ENCODE peak calls at places on chromosomes 6 and 20, in five cellular contexts. Y is upper lobe of right lung, F is A549, T is neural progenitor cell, J is AG09309. A is an unnamed sample.

GRCh38 chr20:38094373-38094775 is 60.8 kb downstream of the RPRD1B start:
- DNase-seq in T (no peak), F (peak), J (no peak), Y (no peak), A (no peak)

GRCh38 chr20:43843965-43844660 is 70.5 kb upstream of the TOX2 start:
- DNase-seq in T (no peak), J (no peak), Y (no peak), F (no peak), A (no peak)

GRCh38 chr6:33417127-33417902 is 592 bp downstream of the CUTA start:
- DNase-seq in T (peak), Y (no peak), F (peak), J (peak), A (peak)

GRCh38 chr6:145245119-145245518 is 490.2 kb downstream of the EPM2A start:
- DNase-seq in J (no peak), Y (no peak), T (no peak), F (no peak), A (no peak)

GRCh38 chr20:59788196-59788735 is 145.2 kb downstream of the SYCP2 start:
- DNase-seq in F (no peak), T (no peak), Y (no peak), J (no peak), A (no peak)

GRCh38 chr20:40195742-40196141 is 493.3 kb downstream of the MAFB start:
- DNase-seq in T (no peak), J (no peak), F (no peak), Y (no peak), A (no peak)

GRCh38 chr6:56370591-56371198 is 123.3 kb upstream of the COL21A1 start:
- DNase-seq in T (no peak), F (peak), J (peak), Y (no peak), A (peak)

GRCh38 chr6:41278699-41279405 is 7.6 kb downstream of the TREM1 start:
- DNase-seq in J (no peak), F (peak), Y (no peak), T (peak), A (no peak)

GRCh38 chr6:160837146-160837545 is 135.1 kb downstream of the PLG start:
- DNase-seq in Y (no peak), J (no peak), T (peak), F (no peak), A (no peak)

GRCh38 chr6:79077680-79078056 is 386 bp downstream of the PHIP start:
- DNase-seq in Y (no peak), J (no peak), T (no peak), F (peak), A (no peak)

GRCh38 chr6:1825926-1826325 is 216.2 kb downstream of the FOXC1 start:
- DNase-seq in F (no peak), Y (no peak), J (no peak), T (no peak), A (no peak)

GRCh38 chr6:115885636-115886366 is 174.9 kb downstream of the FRK start:
- DNase-seq in J (no peak), F (no peak), T (no peak), Y (no peak), A (no peak)

GRCh38 chr20:59770851-59771250 is 162.6 kb downstream of the SYCP2 start:
- DNase-seq in J (no peak), F (no peak), Y (no peak), T (no peak), A (no peak)

GRCh38 chr6:25844518-25844917 is 12.7 kb upstream of the SLC17A1 start:
- DNase-seq in F (no peak), Y (no peak), T (no peak), J (no peak), A (no peak)

GRCh38 chr6:167843023-167843422 is 16.3 kb downstream of the AFDN start:
- DNase-seq in F (no peak), T (no peak), J (no peak), Y (no peak), A (no peak)

GRCh38 chr6:41747256-41748101 is at the start of gene PGC:
- DNase-seq in F (no peak), T (no peak), J (no peak), Y (no peak), A (no peak)

GRCh38 chr6:148972481-148972880 is 225.7 kb downstream of the UST start:
- DNase-seq in Y (no peak), F (peak), T (peak), J (no peak), A (no peak)

GRCh38 chr6:15674690-15675386 is 12.0 kb upstream of the DTNBP1 start:
- DNase-seq in J (no peak), T (no peak), Y (no peak), F (no peak), A (no peak)

GRCh38 chr20:50845566-50846211 is 50.8 kb downstream of the BCAS4 start:
- DNase-seq in F (no peak), J (no peak), T (no peak), Y (no peak), A (no peak)

GRCh38 chr6:56507517-56507916 is 135.2 kb downstream of the DST start:
- DNase-seq in T (no peak), J (no peak), F (no peak), Y (no peak), A (no peak)

GRCh38 chr20:23147964-23148720 is 62.0 kb upstream of the CD93 start:
- DNase-seq in T (no peak), J (peak), Y (peak), F (peak), A (peak)

GRCh38 chr6:73579851-73580246 is 59.0 kb upstream of the EEF1A1 start:
- DNase-seq in Y (no peak), F (peak), J (peak), T (no peak), A (peak)

GRCh38 chr6:112269979-112270378 is 15.6 kb upstream of the LAMA4 start:
- DNase-seq in F (no peak), T (no peak), J (no peak), Y (no peak), A (no peak)

GRCh38 chr20:58260006-58260405 is 31.6 kb upstream of the ANKRD60 start:
- DNase-seq in F (no peak), T (no peak), J (no peak), Y (no peak), A (no peak)

GRCh38 chr6:41638801-41639555 is 710 bp downstream of the MDFI start:
- DNase-seq in Y (no peak), F (no peak), T (peak), J (no peak), A (no peak)

GRCh38 chr6:130796313-130796905 is 30.8 kb upstream of the SMLR1 start:
- DNase-seq in Y (no peak), J (no peak), F (no peak), T (no peak), A (peak)

GRCh38 chr6:327538-328183 is 35.4 kb downstream of the DUSP22 start:
- DNase-seq in Y (peak), J (no peak), F (no peak), T (no peak), A (no peak)

GRCh38 chr6:167565884-167566491 is 241.1 kb downstream of the TTLL2 start:
- DNase-seq in T (peak), Y (no peak), F (no peak), J (no peak), A (no peak)

GRCh38 chr6:36845233-36845632 is 6.0 kb upstream of the CPNE5 start:
- DNase-seq in F (no peak), J (no peak), T (no peak), Y (peak), A (no peak)

GRCh38 chr6:105994522-105995402 is 91.4 kb upstream of the PRDM1 start:
- DNase-seq in F (peak), Y (peak), T (peak), J (peak), A (peak)

GRCh38 chr6:166926748-166927147 is 29.6 kb downstream of the RNASET2 start:
- DNase-seq in J (no peak), Y (no peak), T (no peak), F (no peak), A (no peak)

GRCh38 chr6:28586273-28586672 is 60.6 kb downstream of the GPX5 start:
- DNase-seq in J (no peak), F (no peak), Y (no peak), T (no peak), A (no peak)
- H3K4me3 ChIP-seq in J (no peak), F (peak), Y (peak), T (peak), A (no peak)

GRCh38 chr20:45538209-45538798 is 978 bp downstream of the WFDC6 start:
- DNase-seq in J (no peak), Y (no peak), T (peak), F (no peak), A (no peak)
- TF ChIP-seq CTCF in J (no peak), Y (no peak), T (peak), F (no peak), A (no peak)

GRCh38 chr6:5751525-5752252 is 255.0 kb downstream of the NRN1 start:
- DNase-seq in J (no peak), Y (no peak), F (no peak), T (no peak), A (no peak)
- H3K4me3 ChIP-seq in J (no peak), Y (no peak), F (no peak), T (no peak), A (no peak)

DNA sequence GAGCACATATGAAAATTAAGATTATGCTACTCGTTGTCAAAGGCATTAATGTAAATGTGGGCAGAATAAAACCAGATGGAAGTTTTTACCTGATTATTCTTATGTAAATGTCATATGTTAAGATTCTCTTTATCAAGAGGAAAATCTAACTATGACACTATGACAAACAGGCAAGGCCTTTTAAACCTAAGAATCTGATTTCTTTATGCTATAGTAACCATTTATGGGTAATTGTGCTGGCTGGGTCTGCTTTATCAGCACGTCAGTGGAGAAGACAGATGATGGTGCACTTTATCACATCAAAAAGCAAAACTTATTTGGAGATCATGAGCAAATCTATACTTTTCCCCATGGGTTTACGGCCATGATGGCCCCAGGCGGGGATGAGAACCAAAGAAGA is 412.0 kb upstream of the NOX3 start:
- DNase-seq in T (no peak), J (no peak), Y (no peak), F (no peak), A (no peak)
- TF ChIP-seq CTCF in T (no peak), J (no peak), Y (no peak), F (no peak), A (no peak)

DNA sequence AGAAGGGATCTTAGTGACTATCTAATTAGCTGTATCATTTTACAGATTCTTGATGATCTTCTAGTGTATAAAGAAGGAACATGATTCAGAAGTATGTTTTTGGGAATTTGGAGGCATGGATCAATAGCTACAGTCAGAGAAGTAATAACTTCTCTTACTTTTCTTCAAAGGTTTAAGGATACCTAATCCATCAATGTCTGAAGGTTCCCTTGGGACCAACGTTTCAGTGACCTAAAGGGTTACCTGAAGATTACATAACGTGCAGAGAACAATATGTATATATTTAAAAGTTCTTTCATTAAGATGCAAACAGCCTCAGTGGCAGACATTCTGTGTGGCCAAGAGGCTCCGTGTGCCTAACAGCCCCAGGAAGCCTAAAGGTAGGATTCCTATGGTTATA is 3.2 kb downstream of the HDAC2 start:
- DNase-seq in J (no peak), T (no peak), Y (no peak), F (no peak), A (no peak)
- H3K4me3 ChIP-seq in J (no peak), T (peak), Y (no peak), F (no peak), A (no peak)

GRCh38 chr20:34709836-34710567 is 5.9 kb downstream of the TP53INP2 start:
- DNase-seq in J (no peak), Y (peak), F (peak), T (peak), A (no peak)
- TF ChIP-seq CTCF in J (no peak), Y (peak), F (peak), T (peak), A (peak)

DNA sequence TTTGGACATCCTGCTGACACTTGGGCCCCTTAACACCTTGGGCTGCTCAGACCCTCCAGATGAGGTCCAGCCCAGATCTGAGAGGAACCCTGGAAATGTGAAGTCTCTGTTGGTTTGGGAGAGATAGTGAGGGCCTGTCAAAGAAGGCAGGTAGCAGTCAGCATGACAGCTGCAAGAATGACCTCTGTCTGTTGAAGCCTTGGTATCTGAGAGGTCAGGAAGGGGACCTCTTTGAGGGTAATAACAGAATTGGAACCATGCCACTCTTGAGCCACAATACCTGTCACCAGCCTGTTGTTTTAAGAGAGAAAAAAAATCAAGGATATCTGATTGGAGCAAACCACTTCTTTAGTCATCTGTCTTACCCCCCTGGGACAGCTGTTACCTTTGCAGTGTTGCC is 4.2 kb downstream of the SYS1 start:
- DNase-seq in J (no peak), T (no peak), Y (no peak), F (no peak), A (no peak)
- H3K4me3 ChIP-seq in J (no peak), T (no peak), Y (no peak), F (no peak), A (no peak)

GRCh38 chr6:30491963-30492616 is 2.8 kb downstream of the HLA-E start:
- DNase-seq in F (no peak), Y (no peak), T (no peak), J (no peak), A (no peak)

GRCh38 chr6:30495993-30496392 is 6.7 kb downstream of the HLA-E start:
- DNase-seq in F (no peak), Y (no peak), J (no peak), T (no peak), A (no peak)

GRCh38 chr6:30494275-30494990 is 5.1 kb downstream of the HLA-E start:
- DNase-seq in T (no peak), F (no peak), Y (no peak), J (no peak), A (no peak)

GRCh38 chr6:30490031-30490876 is 945 bp downstream of the HLA-E start:
- DNase-seq in Y (peak), J (no peak), F (no peak), T (peak), A (no peak)

GRCh38 chr6:30493643-30494250 is 4.4 kb downstream of the HLA-E start:
- DNase-seq in J (no peak), Y (no peak), F (no peak), T (peak), A (no peak)
- TF ChIP-seq CTCF in J (no peak), Y (peak), F (no peak), T (peak), A (peak)

DNA sequence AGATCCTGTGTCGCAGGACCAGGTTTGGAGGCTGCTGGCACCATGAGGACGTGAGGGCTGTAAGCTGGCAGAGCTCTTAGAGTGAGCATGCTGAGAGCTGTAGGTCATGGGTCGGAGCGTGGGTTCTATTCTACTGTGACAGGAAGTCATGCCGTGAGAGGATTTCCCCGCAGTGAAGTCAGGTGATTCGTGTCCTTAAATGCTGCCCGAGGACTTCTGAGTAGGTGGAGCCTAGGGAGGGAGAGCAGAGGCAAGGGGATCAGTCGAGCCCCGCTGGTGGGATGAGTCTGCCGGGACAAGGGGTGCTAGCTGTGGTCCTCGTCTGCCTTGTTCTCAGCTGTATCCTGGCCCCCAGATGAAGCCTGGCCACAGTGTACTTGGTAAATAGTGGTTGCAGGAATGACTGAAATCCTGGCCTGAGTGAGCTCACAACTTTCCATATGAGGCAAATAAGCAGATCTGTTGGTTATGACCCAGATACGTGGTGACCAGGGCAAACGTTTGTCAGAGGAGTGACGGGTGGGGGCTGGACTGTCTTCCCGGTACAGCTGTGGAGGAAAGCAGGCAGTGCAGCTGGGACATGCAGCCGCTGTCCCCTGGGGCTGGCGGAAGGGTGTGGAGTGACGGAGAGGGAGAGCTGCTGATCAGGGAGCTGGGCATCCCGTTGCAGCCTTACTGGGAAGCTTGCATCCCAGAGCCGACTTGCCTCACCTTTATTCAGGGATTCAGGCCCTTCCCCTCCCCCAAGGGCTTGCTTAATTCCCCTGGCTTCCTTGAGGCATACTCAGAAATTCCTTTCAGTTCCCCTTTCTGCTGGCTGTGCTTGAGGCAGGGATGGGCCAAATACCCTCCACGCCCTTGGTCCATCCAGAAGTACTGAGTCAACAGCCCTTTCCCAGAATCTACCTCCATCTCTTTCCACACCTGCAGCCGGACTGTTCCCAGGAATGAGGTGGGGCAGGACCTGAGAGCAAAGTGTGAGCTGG is 250.9 kb upstream of the RREB1 start:
- DNase-seq in F (no peak), T (peak), Y (peak), J (no peak), A (no peak)
- H3K4me3 ChIP-seq in F (no peak), T (no peak), Y (peak), J (no peak), A (no peak)

A was measured in BJ.